ENCODE peak calls at places on chromosome 1, in six cellular contexts. One of them, this sample, is unnamed.

GRCh38 chr1:174786760-174787159 is 213.0 kb upstream of the CACYBP start:
- DNase-seq in brain microvascular endothelial cell: no peak
- DNase-seq in COR-L47: no peak
- DNase-seq in iris pigment epithelial cell: no peak
- DNase-seq in stimulated activated effector memory CD8-positive, alpha-beta T cell treated with anti-CD3 and anti-CD28 coated beads, Interleukin-12 subunit alpha, Interleukin-12 subunit beta, amount 100 ng/mL, for 72 hours: no peak
- DNase-seq in A549: no peak
- DNase-seq in this sample: no peak

GRCh38 chr1:173444757-173445156 is 32.4 kb upstream of the PRDX6 start:
- DNase-seq in iris pigment epithelial cell: no peak
- DNase-seq in A549: no peak
- DNase-seq in stimulated activated effector memory CD8-positive, alpha-beta T cell treated with anti-CD3 and anti-CD28 coated beads, Interleukin-12 subunit alpha, Interleukin-12 subunit beta, amount 100 ng/mL, for 72 hours: no peak
- DNase-seq in brain microvascular endothelial cell: no peak
- DNase-seq in COR-L47: no peak
- DNase-seq in this sample: no peak

GRCh38 chr1:87279201-87279860 is 49.3 kb upstream of the LMO4 start:
- DNase-seq in COR-L47: no peak
- DNase-seq in A549: no peak
- DNase-seq in stimulated activated effector memory CD8-positive, alpha-beta T cell treated with anti-CD3 and anti-CD28 coated beads, Interleukin-12 subunit alpha, Interleukin-12 subunit beta, amount 100 ng/mL, for 72 hours: no peak
- DNase-seq in brain microvascular endothelial cell: peak
- DNase-seq in iris pigment epithelial cell: no peak
- DNase-seq in this sample: peak

GRCh38 chr1:237355022-237355421 is 313.0 kb downstream of the RYR2 start:
- DNase-seq in A549: no peak
- DNase-seq in iris pigment epithelial cell: no peak
- DNase-seq in brain microvascular endothelial cell: no peak
- DNase-seq in stimulated activated effector memory CD8-positive, alpha-beta T cell treated with anti-CD3 and anti-CD28 coated beads, Interleukin-12 subunit alpha, Interleukin-12 subunit beta, amount 100 ng/mL, for 72 hours: no peak
- DNase-seq in COR-L47: no peak
- DNase-seq in this sample: no peak

GRCh38 chr1:117632269-117633067 is 26.6 kb downstream of the TENT5C start:
- DNase-seq in COR-L47: no peak
- DNase-seq in brain microvascular endothelial cell: no peak
- DNase-seq in iris pigment epithelial cell: no peak
- DNase-seq in stimulated activated effector memory CD8-positive, alpha-beta T cell treated with anti-CD3 and anti-CD28 coated beads, Interleukin-12 subunit alpha, Interleukin-12 subunit beta, amount 100 ng/mL, for 72 hours: no peak
- DNase-seq in A549: no peak
- DNase-seq in this sample: no peak

GRCh38 chr1:30184393-30185141 is 538.8 kb downstream of the MATN1 start:
- DNase-seq in iris pigment epithelial cell: no peak
- DNase-seq in stimulated activated effector memory CD8-positive, alpha-beta T cell treated with anti-CD3 and anti-CD28 coated beads, Interleukin-12 subunit alpha, Interleukin-12 subunit beta, amount 100 ng/mL, for 72 hours: no peak
- DNase-seq in COR-L47: no peak
- DNase-seq in A549: no peak
- DNase-seq in brain microvascular endothelial cell: no peak
- DNase-seq in this sample: no peak

GRCh38 chr1:114668784-114669561 is 876 bp downstream of the DENND2C start:
- DNase-seq in COR-L47: no peak
- DNase-seq in stimulated activated effector memory CD8-positive, alpha-beta T cell treated with anti-CD3 and anti-CD28 coated beads, Interleukin-12 subunit alpha, Interleukin-12 subunit beta, amount 100 ng/mL, for 72 hours: no peak
- DNase-seq in iris pigment epithelial cell: peak
- DNase-seq in A549: no peak
- DNase-seq in brain microvascular endothelial cell: no peak
- DNase-seq in this sample: no peak

GRCh38 chr1:30915491-30916230 is 7.1 kb upstream of the SDC3 start:
- DNase-seq in stimulated activated effector memory CD8-positive, alpha-beta T cell treated with anti-CD3 and anti-CD28 coated beads, Interleukin-12 subunit alpha, Interleukin-12 subunit beta, amount 100 ng/mL, for 72 hours: no peak
- DNase-seq in A549: no peak
- DNase-seq in iris pigment epithelial cell: no peak
- DNase-seq in brain microvascular endothelial cell: no peak
- DNase-seq in COR-L47: no peak
- DNase-seq in this sample: no peak

This sample was measured in skeletal muscle cell.